ENCODE peak calls at places on chromosomes 2 and 18, in nine cellular contexts. P is fibroblast of pulmonary artery; O is body of pancreas; F is Peyer's patch; K is Right ventricle myocardium inferior; C is HFF-Myc; N is GF-D8; L is stimulated activated CD4-positive, alpha-beta T cell treated with anti-CD3 and anti-CD28 coated beads, Interleukin-1b, Interleukin-23, amount 100 ng/mL, for 1 hour; X is SW 1271. E is an unnamed sample.

GRCh38 chr2:17830053-17831034 is 14.1 kb downstream of the MSGN1 start:
- DNase-seq in P (peak), O (peak), F (peak), K (peak), C (peak), N (no peak), L (no peak), X (peak), E (no peak)

GRCh38 chr2:54838585-54839035 is 115.1 kb downstream of the EML6 start:
- DNase-seq in P (peak), O (peak), F (no peak), K (peak), C (peak), N (no peak), L (peak), X (peak), E (peak)

GRCh38 chr2:19899853-19900525 is 1.8 kb downstream of the TTC32 start:
- DNase-seq in P (no peak), O (no peak), F (no peak), K (no peak), C (no peak), N (no peak), L (no peak), X (peak), E (no peak)

GRCh38 chr2:64645014-64645418 is 8.7 kb downstream of the SERTAD2 start:
- DNase-seq in P (peak), O (peak), F (no peak), K (no peak), C (no peak), N (peak), L (no peak), X (peak), E (no peak)

GRCh38 chr2:29522951-29523669 is 398.3 kb downstream of the ALK start:
- DNase-seq in P (peak), O (no peak), F (no peak), K (no peak), C (no peak), N (no peak), L (no peak), X (no peak), E (no peak)

GRCh38 chr18:8948011-8948410 is 154.5 kb upstream of the NDUFV2 start:
- DNase-seq in P (no peak), O (no peak), F (no peak), K (no peak), C (no peak), N (no peak), L (no peak), X (no peak), E (no peak)

GRCh38 chr2:150332378-150332777 is 155.1 kb downstream of the RND3 start:
- DNase-seq in P (no peak), O (no peak), F (no peak), K (no peak), C (no peak), N (no peak), L (no peak), X (no peak), E (peak)

GRCh38 chr2:219186754-219187456 is 8.8 kb downstream of the RETREG2 start:
- DNase-seq in P (no peak), O (no peak), F (no peak), K (no peak), C (no peak), N (no peak), L (no peak), X (no peak), E (no peak)

GRCh38 chr2:176088048-176088936 is 4.2 kb upstream of the HOXD13 start:
- DNase-seq in P (peak), O (peak), F (peak), K (no peak), C (no peak), N (no peak), L (no peak), X (peak), E (no peak)

GRCh38 chr18:79570266-79571201 is 109.1 kb upstream of the CTDP1 start:
- DNase-seq in P (peak), O (no peak), F (no peak), K (no peak), C (no peak), N (no peak), L (no peak), X (no peak), E (no peak)

GRCh38 chr2:19989681-19990415 is at the start of gene WDR35:
- DNase-seq in P (peak), O (peak), F (peak), K (peak), C (peak), N (peak), L (peak), X (peak), E (peak)

GRCh38 chr2:212381428-212382102 is 157.0 kb downstream of the ERBB4 start:
- DNase-seq in P (no peak), O (no peak), F (no peak), K (no peak), C (no peak), N (no peak), L (no peak), X (no peak), E (no peak)

GRCh38 chr2:60520477-60520876 is 33.0 kb downstream of the BCL11A start:
- DNase-seq in P (no peak), O (no peak), F (no peak), K (no peak), C (no peak), N (no peak), L (no peak), X (no peak), E (no peak)

GRCh38 chr2:47617523-47618271 is 165.2 kb upstream of the MSH6 start:
- DNase-seq in P (no peak), O (no peak), F (no peak), K (no peak), C (no peak), N (no peak), L (no peak), X (no peak), E (no peak)

GRCh38 chr2:29753676-29754444 is 167.5 kb downstream of the ALK start:
- DNase-seq in P (peak), O (no peak), F (no peak), K (no peak), C (no peak), N (no peak), L (no peak), X (no peak), E (no peak)

GRCh38 chr2:48328159-48328816 is 201.7 kb upstream of the STON1 start:
- DNase-seq in P (no peak), O (no peak), F (no peak), K (no peak), C (no peak), N (no peak), L (no peak), X (no peak), E (no peak)

GRCh38 chr2:199118701-199119241 is 339.0 kb downstream of the SATB2 start:
- DNase-seq in P (no peak), O (no peak), F (no peak), K (no peak), C (no peak), N (no peak), L (no peak), X (no peak), E (no peak)

GRCh38 chr2:196113061-196113974 is 44.7 kb upstream of the DNAH7 start:
- DNase-seq in P (peak), O (no peak), F (no peak), K (no peak), C (no peak), N (no peak), L (no peak), X (no peak), E (no peak)

GRCh38 chr18:23538870-23539269 is 35.6 kb downstream of the RMC1 start:
- DNase-seq in P (no peak), O (no peak), F (no peak), K (no peak), C (no peak), N (no peak), L (no peak), X (no peak), E (no peak)

GRCh38 chr18:11177382-11177781 is 28.0 kb upstream of the PIEZO2 start:
- DNase-seq in P (no peak), O (no peak), F (no peak), K (no peak), C (no peak), N (no peak), L (no peak), X (no peak), E (no peak)

GRCh38 chr18:76962851-76963250 is 140.5 kb downstream of the ZNF236 start:
- DNase-seq in P (no peak), O (no peak), F (no peak), K (no peak), C (no peak), N (no peak), L (no peak), X (no peak), E (no peak)

GRCh38 chr2:203992496-203992895 is 55.9 kb downstream of the ICOS start:
- DNase-seq in P (no peak), O (no peak), F (no peak), K (no peak), C (no peak), N (no peak), L (no peak), X (no peak), E (no peak)

GRCh38 chr2:9769171-9770005 is 73.9 kb upstream of the TAF1B start:
- DNase-seq in P (no peak), O (no peak), F (no peak), K (no peak), C (no peak), N (no peak), L (no peak), X (no peak), E (no peak)

GRCh38 chr2:12787891-12788783 is 71.4 kb downstream of the TRIB2 start:
- DNase-seq in P (peak), O (no peak), F (no peak), K (no peak), C (peak), N (no peak), L (no peak), X (peak), E (no peak)

GRCh38 chr2:117335967-117336366 is 478.5 kb upstream of the DDX18 start:
- DNase-seq in P (no peak), O (no peak), F (no peak), K (no peak), C (no peak), N (no peak), L (no peak), X (no peak), E (no peak)

GRCh38 chr2:168212167-168212566 is 35.2 kb downstream of the STK39 start:
- DNase-seq in P (no peak), O (no peak), F (no peak), K (no peak), C (no peak), N (no peak), L (no peak), X (no peak), E (no peak)

GRCh38 chr2:210955591-210955990 is 399.2 kb downstream of the CPS1 start:
- DNase-seq in P (peak), O (no peak), F (no peak), K (no peak), C (no peak), N (no peak), L (no peak), X (peak), E (no peak)

GRCh38 chr2:29940706-29941105 is 19.3 kb upstream of the ALK start:
- DNase-seq in P (no peak), O (no peak), F (no peak), K (peak), C (no peak), N (no peak), L (no peak), X (no peak), E (no peak)

GRCh38 chr2:211157856-211158463 is 601.6 kb downstream of the CPS1 start:
- DNase-seq in P (peak), O (peak), F (peak), K (peak), C (peak), N (no peak), L (peak), X (peak), E (no peak)

GRCh38 chr2:205868773-205869333 is 186.6 kb downstream of the NRP2 start:
- DNase-seq in P (peak), O (no peak), F (no peak), K (no peak), C (no peak), N (no peak), L (no peak), X (no peak), E (no peak)

GRCh38 chr2:6764968-6765723 is 100.6 kb downstream of the CMPK2 start:
- DNase-seq in P (no peak), O (no peak), F (no peak), K (no peak), C (no peak), N (no peak), L (no peak), X (no peak), E (no peak)

GRCh38 chr2:70458661-70459060 is 95.0 kb downstream of the TGFA start:
- DNase-seq in P (no peak), O (no peak), F (no peak), K (no peak), C (no peak), N (no peak), L (no peak), X (no peak), E (no peak)

GRCh38 chr2:110851531-110851930 is 119.2 kb downstream of the ACOXL start:
- DNase-seq in P (no peak), O (no peak), F (no peak), K (no peak), C (no peak), N (no peak), L (no peak), X (no peak), E (no peak)

GRCh38 chr2:188634656-188635055 is 339.5 kb upstream of the COL3A1 start:
- DNase-seq in P (no peak), O (no peak), F (no peak), K (no peak), C (no peak), N (no peak), L (no peak), X (no peak), E (no peak)

GRCh38 chr18:11859903-11860407 is 8.7 kb downstream of the CHMP1B start:
- DNase-seq in P (peak), O (no peak), F (no peak), K (no peak), C (no peak), N (no peak), L (no peak), X (peak), E (no peak)

GRCh38 chr18:50183556-50183955 is 11.4 kb downstream of the MYO5B start:
- DNase-seq in P (no peak), O (no peak), F (no peak), K (no peak), C (peak), N (no peak), L (no peak), X (no peak), E (no peak)

GRCh38 chr18:23479829-23480505 is 23.3 kb upstream of the RMC1 start:
- DNase-seq in P (no peak), O (no peak), F (no peak), K (no peak), C (no peak), N (peak), L (no peak), X (no peak), E (no peak)

GRCh38 chr2:201269764-201270163 is 9.4 kb downstream of the CASP8 start:
- DNase-seq in P (no peak), O (no peak), F (no peak), K (no peak), C (no peak), N (no peak), L (no peak), X (no peak), E (no peak)